ENCODE peak calls at places on chromosomes 12 and 14, in four cellular contexts. R, X, C and N are unnamed samples.

GRCh38 chr12:64611430-64612286 is 1.4 kb downstream of the RASSF3 start:
- DNase-seq in R (no peak), X (peak; percentile 63), C (no peak), N (peak; percentile 45)

GRCh38 chr14:94472842-94473241 is 3.2 kb downstream of the SERPINA9 start:
- DNase-seq in R (no peak), X (no peak), C (no peak), N (no peak)

GRCh38 chr12:70784042-70784668 is 136.4 kb downstream of the PTPRR start:
- DNase-seq in R (no peak), X (no peak), C (no peak), N (no peak)

GRCh38 chr12:54352022-54352531 is 12.2 kb downstream of the GPR84 start:
- DNase-seq in R (no peak), X (peak; percentile 81), C (no peak), N (peak; percentile 30)

GRCh38 chr14:95365401-95365800 is 45.7 kb upstream of the CLMN start:
- DNase-seq in R (no peak), X (no peak), C (no peak), N (no peak)

GRCh38 chr12:119180380-119181040 is 1.8 kb downstream of the HSPB8 start:
- DNase-seq in R (no peak), X (peak; percentile 61), C (no peak), N (peak; percentile 23)

GRCh38 chr12:126704609-126705008 is 1562.4 kb upstream of the TMEM132C start:
- DNase-seq in R (no peak), X (no peak), C (no peak), N (no peak)

GRCh38 chr14:91946313-91947195 is 940 bp downstream of the FBLN5 start:
- DNase-seq in R (no peak), X (no peak), C (no peak), N (no peak)

GRCh38 chr14:77544571-77544970 is 46.0 kb upstream of the ISM2 start:
- DNase-seq in R (no peak), X (no peak), C (no peak), N (no peak)

GRCh38 chr12:95480230-95480629 is 6.3 kb downstream of the METAP2 start:
- DNase-seq in R (no peak), X (no peak), C (no peak), N (no peak)

GRCh38 chr12:92656911-92657310 is 45.9 kb upstream of the PLEKHG7 start:
- DNase-seq in R (no peak), X (no peak), C (no peak), N (no peak)

GRCh38 chr14:24238123-24238522 is 4.3 kb downstream of the TINF2 start:
- DNase-seq in R (no peak), X (no peak), C (no peak), N (no peak)

GRCh38 chr12:52390739-52391617 is 5.5 kb upstream of the KRT84 start:
- DNase-seq in R (no peak), X (no peak), C (no peak), N (peak; percentile 22)

GRCh38 chr14:66070542-66071319 is 415.4 kb upstream of the CCDC196 start:
- DNase-seq in R (peak; percentile 55), X (peak; percentile 34), C (peak; percentile 55), N (peak; percentile 60)

GRCh38 chr14:67417633-67418032 is 5.7 kb upstream of the PLEK2 start:
- DNase-seq in R (no peak), X (no peak), C (no peak), N (no peak)

GRCh38 chr12:89464974-89465592 is 59.5 kb downstream of the GALNT4 start:
- DNase-seq in R (no peak), X (no peak), C (no peak), N (no peak)

GRCh38 chr14:86625637-86626036 is 1095.7 kb downstream of the FLRT2 start:
- DNase-seq in R (no peak), X (no peak), C (no peak), N (no peak)

GRCh38 chr14:71142375-71143038 is 235.2 kb downstream of the PCNX1 start:
- DNase-seq in R (no peak), X (no peak), C (no peak), N (no peak)

GRCh38 chr12:13941258-13942249 is 39.8 kb downstream of the GRIN2B start:
- DNase-seq in R (no peak), X (peak; percentile 31), C (no peak), N (peak; percentile 78)

GRCh38 chr12:47754881-47755280 is 3.8 kb downstream of the RAPGEF3 start:
- DNase-seq in R (no peak), X (peak; percentile 67), C (no peak), N (peak; percentile 90)

GRCh38 chr12:104985206-104985605 is 910 bp upstream of the NOPCHAP1 start:
- DNase-seq in R (no peak), X (no peak), C (no peak), N (no peak)

GRCh38 chr12:108375986-108376663 is 37.0 kb upstream of the CMKLR1 start:
- DNase-seq in R (no peak), X (no peak), C (no peak), N (no peak)

GRCh38 chr12:109592195-109592904 is 18.8 kb downstream of the MVK start:
- DNase-seq in R (no peak), X (peak; percentile 86), C (no peak), N (no peak)

GRCh38 chr12:76891609-76892008 is 12.8 kb upstream of the CSRP2 start:
- DNase-seq in R (no peak), X (no peak), C (no peak), N (no peak)

GRCh38 chr14:93090826-93091583 is 24.7 kb downstream of the ITPK1 start:
- DNase-seq in R (no peak), X (peak; percentile 72), C (no peak), N (no peak)

GRCh38 chr14:103366741-103367140 is 18.5 kb upstream of the MARK3 start:
- DNase-seq in R (no peak), X (no peak), C (no peak), N (no peak)

GRCh38 chr12:58225067-58225877 is 283.9 kb downstream of the ATP23 start:
- DNase-seq in R (no peak), X (no peak), C (no peak), N (no peak)

GRCh38 chr14:23881292-23881691 is 72.3 kb upstream of the DHRS4 start:
- DNase-seq in R (no peak), X (no peak), C (no peak), N (no peak)

GRCh38 chr14:89245802-89246201 is 171.2 kb downstream of the FOXN3 start:
- DNase-seq in R (no peak), X (no peak), C (no peak), N (no peak)

GRCh38 chr12:54292931-54293241 is 7.9 kb downstream of the NFE2 start:
- DNase-seq in R (no peak), X (no peak), C (no peak), N (no peak)

GRCh38 chr12:56724660-56724988 is 475 bp downstream of the NACA start:
- DNase-seq in R (no peak), X (no peak), C (no peak), N (no peak)

GRCh38 chr12:27179399-27180214 is 64.5 kb upstream of the STK38L start:
- DNase-seq in R (no peak), X (no peak), C (no peak), N (no peak)

GRCh38 chr14:67464856-67465255 is 23.7 kb downstream of the TMEM229B start:
- DNase-seq in R (no peak), X (no peak), C (no peak), N (no peak)

GRCh38 chr14:75675265-75675960 is 14.4 kb downstream of the TTLL5 start:
- DNase-seq in R (no peak), X (no peak), C (no peak), N (no peak)

GRCh38 chr14:32473476-32473875 is 144.4 kb downstream of the AKAP6 start:
- DNase-seq in R (no peak), X (peak; percentile 60), C (no peak), N (peak; percentile 44)

GRCh38 chr12:56469007-56469930 is 891 bp downstream of the SPRYD4 start:
- DNase-seq in R (no peak), X (peak; percentile 40), C (no peak), N (peak; percentile 44)

GRCh38 chr12:56545023-56545604 is 23.5 kb downstream of the RBMS2 start:
- DNase-seq in R (no peak), X (no peak), C (no peak), N (no peak)

GRCh38 chr12:124867389-124867930 is 3.8 kb upstream of the SCARB1 start:
- DNase-seq in R (no peak), X (no peak), C (no peak), N (peak; percentile 20)

GRCh38 chr14:106318700-106319099 is 792.3 kb downstream of the TMEM121 start:
- DNase-seq in R (no peak), X (no peak), C (peak; percentile 34), N (no peak)
- H3K4me1 ChIP-seq in R (no peaks in the 10 kb centered on the region), X (no peaks in the 10 kb centered on the region), C (no peaks in the 10 kb centered on the region), N (no peaks in the 10 kb centered on the region)

GRCh38 chr12:30811966-30812365 is 57.2 kb upstream of the CAPRIN2 start:
- DNase-seq in R (no peak), X (no peak), C (no peak), N (no peak)

GRCh38 chr12:30806989-30807694 is 52.4 kb upstream of the CAPRIN2 start:
- DNase-seq in R (no peak), X (no peak), C (no peak), N (no peak)

GRCh38 chr12:30807695-30808034 is 52.9 kb upstream of the CAPRIN2 start:
- DNase-seq in R (no peak), X (no peak), C (no peak), N (no peak)

GRCh38 chr12:30813741-30814687 is 59.3 kb upstream of the CAPRIN2 start:
- DNase-seq in R (no peak), X (no peak), C (no peak), N (no peak)

DNA sequence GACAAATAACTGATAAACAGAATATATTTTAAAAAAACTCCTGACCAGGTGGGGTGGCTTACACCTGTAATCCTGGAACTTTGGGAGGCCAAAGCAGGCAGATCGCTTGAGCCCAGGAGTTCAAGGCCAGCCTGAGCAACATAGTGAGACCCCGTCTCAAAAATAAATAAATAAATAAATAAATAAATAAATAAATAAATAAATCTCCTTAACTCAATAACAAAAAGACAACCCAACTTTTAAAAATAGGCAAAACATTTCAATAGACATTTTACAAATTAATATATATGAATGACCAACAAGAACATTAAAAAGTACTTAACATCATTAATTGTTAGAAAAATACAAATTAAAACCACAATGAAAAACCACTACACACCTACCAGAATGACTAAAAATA is 56.2 kb upstream of the CAPRIN2 start:
- DNase-seq in R (no peak), X (no peak), C (no peak), N (no peak)
- H3K4me1 ChIP-seq in R (no peaks in the 10 kb centered on the region), X (peaks cover 4% of the 10 kb centered on the region), C (no peaks in the 10 kb centered on the region), N (peaks cover 3% of the 10 kb centered on the region)

GRCh38 chr14:102316746-102317563 is 2.6 kb upstream of the ZNF839 start:
- DNase-seq in R (peak; percentile 92), X (peak; percentile 94), C (peak; percentile 91), N (peak; percentile 94)
- H3K4me1 ChIP-seq in R (peaks cover 39% of the 10 kb centered on the region), X (peaks cover 51% of the 10 kb centered on the region), C (peaks cover 41% of the 10 kb centered on the region), N (peaks cover 47% of the 10 kb centered on the region)

GRCh38 chr12:14979468-14979867 is 6.6 kb downstream of the PDE6H start:
- DNase-seq in R (no peak), X (no peak), C (no peak), N (no peak)

GRCh38 chr12:14972816-14973215 is at the start of gene PDE6H:
- DNase-seq in R (no peak), X (no peak), C (no peak), N (no peak)

GRCh38 chr12:14970467-14970866 is 2.4 kb upstream of the PDE6H start:
- DNase-seq in R (no peak), X (no peak), C (no peak), N (no peak)

GRCh38 chr12:14974633-14975032 is 1.8 kb downstream of the PDE6H start:
- DNase-seq in R (no peak), X (no peak), C (no peak), N (no peak)

GRCh38 chr12:14975451-14975850 is 2.6 kb downstream of the PDE6H start:
- DNase-seq in R (no peak), X (no peak), C (no peak), N (no peak)
- H3K4me1 ChIP-seq in R (peaks cover 15% of the 10 kb centered on the region), X (peaks cover 34% of the 10 kb centered on the region), C (peaks cover 12% of the 10 kb centered on the region), N (no peaks in the 10 kb centered on the region)